ENCODE peak calls at places on chromosomes 6 and 20, in eight cellular contexts. O is WTC11, Q is HCT116, V is A549, J is NB4, G is GM12878, A is HepG2, U is K562. R is an unnamed sample.

GRCh38 chr6:163903528-163903927 is 489.0 kb downstream of the QKI start:
- DNase-seq in O (no peak), Q (no peak), V (no peak), J (no peak), G (no peak), A (no peak), U (no peak), R (no peak)

GRCh38 chr20:53195882-53196610 is 223.9 kb downstream of the TSHZ2 start:
- DNase-seq in O (no peak), Q (no peak), V (no peak), J (no peak), G (no peak), A (no peak), U (peak), R (no peak)

GRCh38 chr6:85592044-85592443 is 1.6 kb downstream of the SNX14 start:
- DNase-seq in O (no peak), Q (no peak), V (no peak), J (no peak), G (no peak), A (no peak), U (no peak), R (no peak)

GRCh38 chr20:38789503-38790209 is 15.8 kb upstream of the PPP1R16B start:
- DNase-seq in O (no peak), Q (peak), V (peak), J (no peak), G (no peak), A (no peak), U (no peak), R (no peak)

GRCh38 chr6:31125586-31126363 is 5.5 kb upstream of the CDSN start:
- DNase-seq in O (no peak), Q (no peak), V (peak), J (peak), G (no peak), A (no peak), U (no peak), R (no peak)

GRCh38 chr6:90678049-90678779 is 91.3 kb upstream of the MAP3K7 start:
- DNase-seq in O (no peak), Q (no peak), V (no peak), J (no peak), G (no peak), A (no peak), U (no peak), R (no peak)

GRCh38 chr6:158649289-158650143 is at the start of gene SYTL3:
- DNase-seq in O (no peak), Q (no peak), V (no peak), J (peak), G (peak), A (no peak), U (no peak), R (peak)

GRCh38 chr6:136657629-136658028 is 107.4 kb upstream of the MAP7 start:
- DNase-seq in O (no peak), Q (no peak), V (no peak), J (no peak), G (no peak), A (no peak), U (no peak), R (no peak)

GRCh38 chr6:12327391-12327790 is 37.2 kb downstream of the EDN1 start:
- DNase-seq in O (no peak), Q (no peak), V (peak), J (no peak), G (no peak), A (no peak), U (no peak), R (no peak)

GRCh38 chr20:58811334-58811733 is 39.4 kb downstream of the GNAS-AS1 start:
- DNase-seq in O (no peak), Q (no peak), V (no peak), J (no peak), G (no peak), A (no peak), U (peak), R (no peak)

GRCh38 chr6:109296305-109296915 is 85.9 kb downstream of the CD164 start:
- DNase-seq in O (no peak), Q (no peak), V (peak), J (no peak), G (no peak), A (peak), U (no peak), R (no peak)

GRCh38 chr6:81638366-81638765 is 114.1 kb downstream of the TENT5A start:
- DNase-seq in O (no peak), Q (no peak), V (no peak), J (no peak), G (no peak), A (no peak), U (no peak), R (no peak)

GRCh38 chr6:124389127-124389526 is 573.1 kb upstream of the RNF217 start:
- DNase-seq in O (no peak), Q (no peak), V (no peak), J (no peak), G (no peak), A (no peak), U (no peak), R (no peak)

GRCh38 chr6:42532038-42532669 is 31.7 kb upstream of the UBR2 start:
- DNase-seq in O (no peak), Q (peak), V (peak), J (peak), G (no peak), A (peak), U (peak), R (peak)

GRCh38 chr20:667351-668034 is 8.1 kb downstream of the SCRT2 start:
- DNase-seq in O (peak), Q (no peak), V (peak), J (peak), G (no peak), A (peak), U (peak), R (peak)

GRCh38 chr20:57261488-57262243 is 4.8 kb downstream of the BMP7 start:
- DNase-seq in O (no peak), Q (no peak), V (no peak), J (no peak), G (no peak), A (no peak), U (no peak), R (no peak)
- TF ChIP-seq MAX in O (no peak), Q (no peak), V (no peak), J (no peak), G (no peak), A (no peak), U (no peak), R (no peak)

GRCh38 chr6:111417181-111417585 is 65.8 kb downstream of the REV3L start:
- DNase-seq in O (no peak), Q (no peak), V (no peak), J (no peak), G (no peak), A (no peak), U (no peak), R (no peak)
- TF ChIP-seq MAX in O (no peak), Q (no peak), V (no peak), J (no peak), G (no peak), A (no peak), U (no peak), R (no peak)

DNA sequence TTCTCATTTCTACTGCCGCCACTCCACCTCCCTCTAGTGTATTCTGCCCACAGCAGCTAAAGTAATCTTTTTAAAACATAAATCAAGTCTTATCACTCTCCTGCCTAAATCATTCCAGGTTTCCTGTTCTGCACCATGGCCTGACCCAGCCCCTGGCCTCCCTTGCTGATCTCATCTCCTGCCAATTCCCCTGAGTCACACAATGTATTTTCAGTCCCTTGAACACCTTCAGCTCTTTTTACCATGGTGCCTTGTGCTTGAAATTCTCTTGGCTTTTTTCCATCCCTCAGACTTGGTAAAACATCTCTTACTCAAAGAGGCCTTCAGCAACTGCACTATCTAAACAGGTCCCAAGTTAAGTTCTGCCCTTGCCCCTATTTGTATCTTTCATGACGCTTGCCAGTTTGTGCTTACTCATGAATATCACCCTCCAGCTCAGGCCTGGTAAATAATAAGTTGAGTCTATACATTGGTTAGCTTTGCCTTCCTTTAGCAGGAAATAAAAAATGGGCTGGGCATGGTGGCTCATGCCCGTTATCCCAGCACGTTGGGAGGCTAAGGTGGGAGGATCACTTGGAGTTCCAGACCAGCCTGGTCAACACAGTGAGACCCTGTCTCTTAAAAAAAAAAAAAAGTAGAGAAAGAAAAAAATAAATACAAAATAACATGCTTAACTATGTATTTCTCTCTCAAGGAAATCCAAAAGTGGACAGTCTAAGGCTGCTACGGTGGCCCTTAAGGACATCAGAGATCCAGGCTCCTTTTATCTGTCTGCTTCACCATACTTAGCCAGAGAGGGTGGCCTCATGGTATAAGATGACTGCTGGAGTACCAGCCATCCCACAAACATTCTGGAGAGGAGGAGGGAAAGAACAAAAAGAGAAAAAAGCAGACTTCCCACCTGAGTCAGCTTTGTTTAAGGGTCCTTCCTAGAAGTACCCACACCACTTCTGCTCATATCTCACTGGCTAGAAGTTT is 62.2 kb downstream of the ARFGEF2 start:
- DNase-seq in O (no peak), Q (no peak), V (peak), J (no peak), G (no peak), A (no peak), U (no peak), R (peak)
- TF ChIP-seq MAX in O (no peak), Q (no peak), V (no peak), J (no peak), G (no peak), A (no peak), U (no peak), R (no peak)

DNA sequence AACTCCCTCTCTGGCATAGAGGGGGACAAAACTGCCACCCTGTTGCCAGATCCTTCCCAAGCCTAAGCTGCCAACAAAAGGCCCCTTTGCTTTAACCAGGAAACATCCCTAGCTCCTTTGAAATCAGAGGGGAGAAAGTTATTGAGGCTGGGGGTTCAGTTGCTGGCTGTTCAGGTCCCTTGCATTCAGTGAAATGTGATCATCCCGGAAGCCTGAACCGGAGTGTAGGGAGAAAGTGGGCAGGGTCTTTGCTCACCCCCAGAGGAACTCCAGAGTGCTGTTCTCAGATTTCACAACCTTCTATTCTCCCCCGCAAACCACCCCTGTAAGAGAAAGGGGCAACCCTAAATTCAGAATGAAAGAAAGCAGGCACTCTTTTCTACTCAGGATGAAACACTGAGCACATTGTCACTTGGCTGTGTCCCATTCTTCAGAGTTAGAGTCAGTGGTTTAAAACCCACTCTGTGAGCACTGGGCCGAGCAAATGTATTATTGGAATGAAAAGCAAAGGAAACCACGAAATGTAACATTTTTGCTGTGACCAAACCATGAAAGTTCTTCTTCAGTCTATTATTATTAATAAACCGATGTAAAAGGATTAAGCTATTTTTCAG is 139.8 kb downstream of the KHDC1L start:
- DNase-seq in O (peak), Q (no peak), V (no peak), J (no peak), G (peak), A (no peak), U (no peak), R (no peak)
- TF ChIP-seq MAX in O (no peak), Q (no peak), V (no peak), J (no peak), G (no peak), A (no peak), U (no peak), R (no peak)

R was measured in endothelial cell of umbilical vein.